ENCODE peak calls at places on chromosomes 12 and 14, in four cellular contexts. Q is body of pancreas, N is heart left ventricle, D is left lung. L is an unnamed sample.

GRCh38 chr12:131927110-131928079 is 1.7 kb upstream of the PUS1 start:
- DNase-seq in Q (peak; percentile 30), N (peak; percentile 46), D (peak; percentile 68), L (no peak)

GRCh38 chr12:8696402-8697100 is 1.2 kb upstream of the RIMKLB start:
- DNase-seq in Q (no peak), D (no peak), N (no peak), L (no peak)

GRCh38 chr14:95048771-95049312 is 108.5 kb downstream of the DICER1 start:
- DNase-seq in D (no peak), N (no peak), Q (no peak), L (no peak)

GRCh38 chr12:54074308-54074707 is 20.7 kb downstream of the HOXC4 start:
- DNase-seq in D (no peak), N (no peak), Q (no peak), L (no peak)

GRCh38 chr12:1481326-1481725 is 113.1 kb downstream of the FBXL14 start:
- DNase-seq in N (no peak), D (no peak), Q (no peak), L (no peak)

GRCh38 chr12:15227004-15227679 is 5.9 kb upstream of the RERG start:
- DNase-seq in D (no peak), N (peak; percentile 45), Q (peak; percentile 42), L (peak; percentile 65)

GRCh38 chr14:103721334-103722120 is 5.9 kb downstream of the ZFYVE21 start:
- DNase-seq in D (no peak), N (no peak), Q (no peak), L (no peak)

GRCh38 chr12:98830657-98831056 is 185.6 kb downstream of the APAF1 start:
- DNase-seq in D (no peak), N (no peak), Q (no peak), L (no peak)

GRCh38 chr14:23548351-23549318 is 2.9 kb downstream of the ZFHX2 start:
- DNase-seq in N (no peak), Q (no peak), D (no peak), L (no peak)

GRCh38 chr12:132593938-132594358 is 16.4 kb downstream of the LRCOL1 start:
- DNase-seq in D (peak; percentile 89), Q (peak; percentile 88), N (peak; percentile 94), L (peak; percentile 90)

GRCh38 chr12:56034586-56035332 is 7.0 kb upstream of the RPS26 start:
- DNase-seq in Q (no peak), N (no peak), D (no peak), L (no peak)

GRCh38 chr12:108201808-108202207 is 72.7 kb downstream of the WSCD2 start:
- DNase-seq in N (no peak), D (no peak), Q (no peak), L (no peak)

DNA sequence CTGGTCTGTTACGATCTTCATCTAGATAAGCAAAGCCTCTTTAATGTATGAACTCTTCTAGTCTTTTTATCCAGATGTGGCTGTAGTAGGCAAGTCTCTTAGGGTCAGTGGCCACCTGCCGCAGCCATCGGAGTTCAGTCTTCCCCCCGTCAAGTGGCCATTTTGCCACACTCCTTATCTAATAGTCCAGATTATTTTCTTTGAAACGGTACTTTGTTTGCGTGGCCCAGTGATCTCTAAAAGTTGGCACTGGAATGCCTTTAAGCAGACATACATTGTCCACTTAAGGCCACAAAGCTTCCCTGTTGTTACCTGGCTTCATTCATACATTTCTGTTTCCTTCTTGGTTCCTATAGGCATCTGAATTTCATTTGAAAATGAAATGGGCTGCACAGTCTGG is 36.0 kb upstream of the BMAL2 start:
- DNase-seq in D (peak; percentile 10), Q (no peak), N (no peak), L (no peak)
- H3K4me1 ChIP-seq in D (no peaks in the 10 kb centered on the region), Q (peaks cover 39% of the 10 kb centered on the region), N (peaks cover 10% of the 10 kb centered on the region), L (peaks cover 17% of the 10 kb centered on the region)

GRCh38 chr12:128808651-128809050 is 15.1 kb downstream of the SLC15A4 start:
- DNase-seq in Q (no peak), N (no peak), D (no peak), L (no peak)
- H3K27me3 ChIP-seq in Q (no peaks in the 10 kb centered on the region), N (no peaks in the 10 kb centered on the region), D (no peaks in the 10 kb centered on the region), L (no peaks in the 10 kb centered on the region)

GRCh38 chr12:45655186-45655585 is 74.3 kb upstream of the ARID2 start:
- DNase-seq in Q (no peak), N (no peak), D (no peak), L (no peak)
- TF ChIP-seq CTCF in Q (no peak), N (no peak), D (no peak), L (no peak)

DNA sequence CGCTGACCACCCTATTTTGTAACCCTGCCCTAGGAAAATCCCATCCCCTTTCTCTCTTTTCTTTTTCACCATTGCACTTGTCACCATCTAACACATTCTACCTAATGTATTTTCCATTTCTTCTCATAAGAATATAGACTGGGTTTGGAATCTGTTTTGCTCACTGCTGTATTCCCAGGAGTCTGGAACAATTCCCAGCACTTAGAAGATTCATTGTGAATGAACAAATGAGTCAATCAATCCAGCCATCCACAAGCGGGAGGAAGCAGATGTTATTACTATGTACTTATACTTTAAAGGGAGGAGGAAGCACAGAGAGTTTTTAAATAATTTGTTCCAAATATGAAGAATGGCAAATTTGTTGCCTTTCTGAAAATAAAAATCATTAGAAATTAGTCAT is 142.1 kb downstream of the KIF21A start:
- DNase-seq in D (no peak), N (no peak), Q (no peak), L (no peak)
- H3K4me1 ChIP-seq in D (no peaks in the 10 kb centered on the region), N (no peaks in the 10 kb centered on the region), Q (no peaks in the 10 kb centered on the region), L (no peaks in the 10 kb centered on the region)

DNA sequence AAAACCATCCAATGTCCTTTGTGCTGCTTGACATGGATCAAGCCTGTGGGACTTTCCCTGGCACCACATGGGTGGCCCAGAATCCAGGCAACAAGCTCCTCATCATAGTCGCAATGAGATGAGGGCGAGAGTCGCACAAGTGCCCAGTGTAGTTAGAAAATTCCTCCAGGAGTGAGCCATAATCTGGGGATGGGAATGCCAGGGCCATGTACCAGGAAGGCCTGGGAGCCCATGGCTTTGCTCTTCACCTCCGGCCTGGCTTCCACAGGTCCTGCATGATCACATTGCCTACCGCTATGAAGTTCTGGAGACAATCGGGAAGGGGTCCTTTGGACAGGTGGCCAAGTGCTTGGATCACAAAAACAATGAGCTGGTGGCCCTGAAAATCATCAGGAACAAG is 33.9 kb downstream of the DYRK4 start:
- DNase-seq in Q (no peak), D (no peak), N (no peak), L (no peak)
- H3K27me3 ChIP-seq in Q (no peaks in the 10 kb centered on the region), D (no peaks in the 10 kb centered on the region), N (peaks cover 4% of the 10 kb centered on the region), L (no peaks in the 10 kb centered on the region)